ENCODE peak calls at places on chromosomes 1 and 21, in nine cellular contexts. V, J, C, O, F, R, W, S and N are unnamed samples.

GRCh38 chr1:237814319-237814924 is 76.3 kb downstream of the ZP4 start:
- DNase-seq in V (no peak), J (no peak), C (no peak), O (no peak), F (peak), R (no peak), W (peak), S (no peak), N (no peak)

GRCh38 chr21:41684381-41685245 is 82.2 kb downstream of the RIPK4 start:
- DNase-seq in V (no peak), J (peak), C (peak), O (no peak), F (peak), R (no peak), W (peak), S (no peak), N (no peak)

GRCh38 chr1:8938232-8939117 is 7.2 kb upstream of the CA6 start:
- DNase-seq in V (no peak), J (no peak), C (no peak), O (peak), F (no peak), R (no peak), W (no peak), S (no peak), N (no peak)

GRCh38 chr1:4587721-4588120 is 66.7 kb upstream of the AJAP1 start:
- DNase-seq in V (no peak), J (no peak), C (no peak), O (no peak), F (no peak), R (no peak), W (no peak), S (no peak), N (no peak)

GRCh38 chr1:45913183-45913924 is 109.9 kb downstream of the MAST2 start:
- DNase-seq in V (no peak), J (no peak), C (no peak), O (no peak), F (peak), R (peak), W (peak), S (peak), N (no peak)

GRCh38 chr1:7383671-7384070 is 387.4 kb upstream of the VAMP3 start:
- DNase-seq in V (no peak), J (no peak), C (no peak), O (no peak), F (no peak), R (no peak), W (no peak), S (no peak), N (no peak)

GRCh38 chr1:222644649-222645005 is 26.7 kb downstream of the MIA3 start:
- DNase-seq in V (no peak), J (peak), C (no peak), O (no peak), F (peak), R (no peak), W (peak), S (no peak), N (no peak)

GRCh38 chr1:26067432-26067911 is at the start of gene TRIM63:
- DNase-seq in V (no peak), J (no peak), C (no peak), O (no peak), F (no peak), R (peak), W (no peak), S (peak), N (no peak)

GRCh38 chr21:33801424-33802405 is 113.9 kb downstream of the ATP5PO start:
- DNase-seq in V (no peak), J (peak), C (peak), O (no peak), F (peak), R (no peak), W (peak), S (no peak), N (no peak)

GRCh38 chr1:10909697-10910489 is 102.6 kb upstream of the TARDBP start:
- DNase-seq in V (no peak), J (peak), C (peak), O (peak), F (peak), R (peak), W (peak), S (no peak), N (no peak)

GRCh38 chr1:160168609-160169369 is 17.4 kb downstream of the ATP1A4 start:
- DNase-seq in V (no peak), J (no peak), C (no peak), O (no peak), F (no peak), R (peak), W (peak), S (no peak), N (no peak)

GRCh38 chr21:43608225-43608624 is 51.1 kb downstream of the HSF2BP start:
- DNase-seq in V (no peak), J (no peak), C (no peak), O (no peak), F (peak), R (no peak), W (peak), S (no peak), N (no peak)

GRCh38 chr1:235051521-235051920 is 77.1 kb downstream of the TOMM20 start:
- DNase-seq in V (no peak), J (no peak), C (no peak), O (no peak), F (no peak), R (no peak), W (no peak), S (no peak), N (no peak)

GRCh38 chr1:203172184-203173115 is 3.2 kb downstream of the MYBPH start:
- DNase-seq in V (no peak), J (peak), C (peak), O (no peak), F (peak), R (peak), W (peak), S (peak), N (no peak)

GRCh38 chr1:30903343-30904034 is 5.1 kb downstream of the SDC3 start:
- DNase-seq in V (no peak), J (no peak), C (no peak), O (no peak), F (peak), R (no peak), W (no peak), S (no peak), N (no peak)

GRCh38 chr1:226123591-226124471 is 61.3 kb downstream of the H3-3A start:
- DNase-seq in V (peak), J (peak), C (peak), O (no peak), F (no peak), R (no peak), W (no peak), S (no peak), N (no peak)

DNA sequence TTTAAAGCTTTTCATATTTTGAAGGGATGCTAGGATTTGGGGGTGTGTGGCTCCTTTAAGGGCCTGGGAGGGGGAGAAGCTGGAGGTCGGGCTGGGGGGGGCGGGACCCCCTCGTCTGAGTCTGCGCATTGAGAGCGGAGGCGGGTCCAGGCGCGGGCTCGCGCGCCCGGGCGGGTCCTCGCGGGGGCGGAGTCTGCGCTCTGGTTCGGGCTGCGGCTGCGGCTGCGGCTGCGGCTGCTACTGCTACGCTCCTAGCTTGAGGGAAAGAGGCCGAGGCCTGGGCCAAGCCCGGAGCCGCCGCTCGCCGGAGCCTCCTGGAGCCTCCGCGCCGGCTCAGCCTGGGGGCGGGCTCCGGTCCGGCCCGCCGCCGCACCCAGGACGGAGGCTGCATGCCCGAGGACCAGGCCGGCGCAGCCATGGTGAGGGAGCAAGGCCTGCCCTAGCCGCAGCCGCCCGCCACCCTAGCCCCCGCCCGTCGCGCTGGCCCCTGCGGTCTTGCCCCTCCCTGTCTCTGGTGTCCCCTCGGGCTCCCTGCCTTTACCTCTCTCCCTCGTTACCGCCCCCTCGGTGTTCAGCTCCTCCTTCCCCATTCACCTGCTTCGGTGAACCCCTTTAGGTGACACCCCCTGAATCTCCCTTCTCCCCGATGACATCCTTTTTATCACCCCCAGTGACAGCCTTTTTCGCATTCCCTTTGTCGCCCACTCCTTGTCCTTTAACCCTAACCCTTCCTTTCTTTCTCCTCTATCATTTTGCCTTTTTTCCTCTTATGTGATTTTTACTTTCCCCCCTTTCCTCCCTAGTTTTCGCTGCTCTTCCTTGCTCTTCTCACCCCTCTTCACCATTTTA is at the start of gene ZYG11B:
- DNase-seq in V (peak), J (peak), C (peak), O (peak), F (peak), R (peak), W (peak), S (peak), N (peak)
- TF ChIP-seq CTCF in V (no peak), J (no peak), C (no peak), O (no peak), F (no peak), R (no peak), W (no peak), S (no peak), N (no peak)

DNA sequence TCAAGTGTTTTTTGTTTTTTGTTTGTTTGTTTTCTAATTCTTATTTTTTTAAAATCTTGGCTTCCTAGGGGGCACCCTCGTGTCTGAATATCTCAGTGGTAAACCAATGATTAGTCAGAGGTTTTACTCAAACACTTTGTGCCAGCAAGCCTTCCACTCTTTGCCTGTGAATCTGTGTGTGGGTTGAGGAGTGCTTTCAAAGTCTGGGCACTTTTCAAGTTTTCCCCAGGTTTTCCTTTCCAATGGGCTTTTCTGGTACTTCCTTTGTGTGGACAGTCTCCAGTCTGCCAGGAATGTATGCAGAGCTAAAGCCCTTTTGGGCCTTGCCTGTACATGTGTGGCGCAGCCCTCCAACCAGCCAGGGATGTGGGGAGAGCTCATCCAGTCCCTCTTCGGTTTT is 9.7 kb upstream of the PPIE start:
- DNase-seq in V (no peak), J (no peak), C (no peak), O (no peak), F (no peak), R (no peak), W (peak), S (no peak), N (no peak)
- TF ChIP-seq CTCF in V (no peak), J (no peak), C (no peak), O (no peak), F (no peak), R (no peak), W (no peak), S (no peak), N (no peak)

DNA sequence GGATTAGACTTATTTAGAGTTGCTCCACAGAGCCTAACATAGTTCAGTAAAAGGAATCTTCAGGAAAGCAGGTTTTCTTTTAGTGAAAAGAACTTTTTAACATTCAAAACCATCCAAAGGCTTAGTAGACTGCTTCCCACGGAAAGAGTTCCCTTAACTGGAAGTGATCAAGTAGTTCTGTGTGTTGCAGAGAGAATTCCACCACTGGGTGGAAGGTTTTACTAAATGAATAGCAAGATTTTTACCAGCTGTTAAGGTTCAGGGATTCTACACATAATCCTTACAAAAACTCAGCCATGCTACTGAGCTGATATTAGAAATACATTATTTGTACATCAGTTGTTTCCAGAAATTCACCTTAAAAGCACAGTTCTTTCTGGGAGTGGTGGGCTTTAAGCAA is 119.7 kb downstream of the GDAP2 start:
- DNase-seq in V (no peak), J (no peak), C (no peak), O (no peak), F (no peak), R (no peak), W (no peak), S (no peak), N (no peak)
- TF ChIP-seq CTCF in V (no peak), J (no peak), C (no peak), O (no peak), F (no peak), R (no peak), W (no peak), S (peak), N (no peak)

GRCh38 chr1:173714759-173715537 is at the start of gene KLHL20:
- DNase-seq in V (peak), J (peak), C (peak), O (peak), F (peak), R (peak), W (peak), S (peak), N (peak)
- TF ChIP-seq CTCF in V (no peak), J (no peak), C (no peak), O (no peak), F (no peak), R (no peak), W (no peak), S (peak), N (no peak)

GRCh38 chr21:39363607-39364555 is 15.0 kb upstream of the HMGN1 start:
- DNase-seq in V (no peak), J (no peak), C (no peak), O (no peak), F (no peak), R (no peak), W (no peak), S (no peak), N (no peak)
- TF ChIP-seq CTCF in V (no peak), J (no peak), C (no peak), O (no peak), F (no peak), R (no peak), W (no peak), S (no peak), N (no peak)